ENCODE peak calls at places on chromosomes 5 and 9, in seven cellular contexts. A is transverse colon; L is PC-9; R is CD4-positive, alpha-beta memory T cell; U is tibial nerve; H is left lung; P is adrenal gland. Z is an unnamed sample.

GRCh38 chr9:11233693-11234092 is 620.9 kb upstream of the PTPRD start:
- DNase-seq in U (no peak), H (no peak), A (no peak), L (no peak), R (no peak), P (no peak), Z (peak)

GRCh38 chr5:16547200-16547842 is 69.5 kb downstream of the RETREG1 start:
- DNase-seq in R (no peak), A (no peak), L (no peak), P (no peak), U (no peak), H (no peak), Z (no peak)

GRCh38 chr5:5306696-5307095 is 115.8 kb upstream of the ICE1 start:
- DNase-seq in A (no peak), R (no peak), U (no peak), P (no peak), L (peak), H (no peak), Z (no peak)

GRCh38 chr5:96911139-96911538 is 24.7 kb upstream of the LNPEP start:
- DNase-seq in P (no peak), H (no peak), R (no peak), U (no peak), L (no peak), A (no peak), Z (no peak)

GRCh38 chr5:55324815-55325418 is 17.1 kb downstream of the MTREX start:
- DNase-seq in H (no peak), L (peak), U (no peak), P (no peak), R (no peak), A (no peak), Z (no peak)

GRCh38 chr9:114559830-114560520 is 27.6 kb upstream of the ATP6V1G1 start:
- DNase-seq in A (no peak), P (no peak), L (no peak), U (no peak), R (no peak), H (no peak), Z (no peak)

GRCh38 chr5:107459637-107460036 is 211.1 kb downstream of the EFNA5 start:
- DNase-seq in P (no peak), R (no peak), A (no peak), U (no peak), H (no peak), L (no peak), Z (no peak)

GRCh38 chr9:129480227-129480626 is 140.7 kb downstream of the C9orf50 start:
- DNase-seq in P (no peak), H (no peak), R (no peak), L (no peak), A (no peak), U (no peak), Z (no peak)

GRCh38 chr5:107557051-107557658 is 113.6 kb downstream of the EFNA5 start:
- DNase-seq in A (no peak), H (no peak), U (no peak), P (no peak), R (no peak), L (peak), Z (no peak)

GRCh38 chr9:128750926-128751595 is 20.7 kb downstream of the ZER1 start:
- DNase-seq in R (no peak), A (no peak), L (no peak), U (no peak), P (no peak), H (no peak), Z (no peak)

GRCh38 chr5:80129146-80129545 is 94.0 kb downstream of the THBS4 start:
- DNase-seq in U (no peak), A (no peak), P (no peak), H (no peak), L (no peak), R (no peak), Z (no peak)

GRCh38 chr5:76199321-76200318 is 116.4 kb downstream of the SV2C start:
- DNase-seq in H (no peak), L (no peak), P (no peak), A (no peak), U (no peak), R (no peak), Z (no peak)

GRCh38 chr9:129164246-129164930 is 13.7 kb downstream of the IER5L start:
- DNase-seq in P (no peak), H (no peak), A (peak), R (no peak), U (no peak), L (no peak), Z (no peak)

GRCh38 chr9:10434412-10434811 is 178.4 kb downstream of the PTPRD start:
- DNase-seq in R (no peak), P (no peak), A (no peak), H (no peak), L (no peak), U (no peak), Z (no peak)

GRCh38 chr9:684950-685340 is 156.6 kb upstream of the DMRT1 start:
- DNase-seq in P (no peak), H (no peak), R (no peak), L (no peak), A (no peak), U (no peak), Z (no peak)

GRCh38 chr9:79598562-79599345 is 27.0 kb downstream of the TLE4 start:
- DNase-seq in P (no peak), A (no peak), R (no peak), L (no peak), U (no peak), H (no peak), Z (no peak)

GRCh38 chr9:136691316-136692189 is 4.3 kb upstream of the AGPAT2 start:
- DNase-seq in A (no peak), L (no peak), H (no peak), P (no peak), U (no peak), R (no peak), Z (no peak)

GRCh38 chr5:134131165-134131564 is 16.7 kb downstream of the TCF7 start:
- DNase-seq in A (no peak), L (no peak), P (no peak), H (no peak), U (no peak), R (peak), Z (no peak)

GRCh38 chr5:516338-516925 is 7.8 kb downstream of the SLC9A3 start:
- DNase-seq in H (no peak), U (no peak), P (no peak), A (no peak), L (no peak), R (no peak), Z (no peak)

GRCh38 chr9:91782711-91783214 is 167.3 kb downstream of the ROR2 start:
- DNase-seq in R (no peak), U (no peak), P (peak), L (no peak), H (no peak), A (no peak), Z (no peak)

GRCh38 chr5:9099681-9100080 is 446.2 kb downstream of the SEMA5A start:
- DNase-seq in P (no peak), U (no peak), L (no peak), H (no peak), A (no peak), R (no peak), Z (no peak)

GRCh38 chr5:33801292-33801691 is 90.5 kb downstream of the ADAMTS12 start:
- DNase-seq in A (no peak), L (no peak), U (no peak), H (no peak), R (no peak), P (no peak), Z (no peak)

GRCh38 chr5:163727028-163727427 is 221.6 kb downstream of the MAT2B start:
- DNase-seq in U (no peak), R (no peak), H (no peak), P (no peak), L (no peak), A (peak), Z (peak)

GRCh38 chr5:172439785-172440480 is 14.4 kb downstream of the SH3PXD2B start:
- DNase-seq in A (no peak), L (no peak), U (no peak), R (no peak), P (peak), H (peak), Z (peak)

GRCh38 chr9:110126986-110127864 is 80.7 kb downstream of the C9orf152 start:
- DNase-seq in A (peak), R (no peak), L (no peak), P (peak), U (peak), H (peak), Z (peak)

GRCh38 chr9:110130791-110131416 is 77.1 kb downstream of the C9orf152 start:
- DNase-seq in H (no peak), L (peak), P (no peak), R (no peak), U (no peak), A (no peak), Z (no peak)

GRCh38 chr9:110129460-110129859 is 78.5 kb downstream of the C9orf152 start:
- DNase-seq in P (no peak), A (no peak), R (no peak), U (no peak), L (no peak), H (no peak), Z (no peak)

GRCh38 chr9:110130211-110130610 is 77.7 kb downstream of the C9orf152 start:
- DNase-seq in L (no peak), A (no peak), H (no peak), U (no peak), R (no peak), P (no peak), Z (no peak)

DNA sequence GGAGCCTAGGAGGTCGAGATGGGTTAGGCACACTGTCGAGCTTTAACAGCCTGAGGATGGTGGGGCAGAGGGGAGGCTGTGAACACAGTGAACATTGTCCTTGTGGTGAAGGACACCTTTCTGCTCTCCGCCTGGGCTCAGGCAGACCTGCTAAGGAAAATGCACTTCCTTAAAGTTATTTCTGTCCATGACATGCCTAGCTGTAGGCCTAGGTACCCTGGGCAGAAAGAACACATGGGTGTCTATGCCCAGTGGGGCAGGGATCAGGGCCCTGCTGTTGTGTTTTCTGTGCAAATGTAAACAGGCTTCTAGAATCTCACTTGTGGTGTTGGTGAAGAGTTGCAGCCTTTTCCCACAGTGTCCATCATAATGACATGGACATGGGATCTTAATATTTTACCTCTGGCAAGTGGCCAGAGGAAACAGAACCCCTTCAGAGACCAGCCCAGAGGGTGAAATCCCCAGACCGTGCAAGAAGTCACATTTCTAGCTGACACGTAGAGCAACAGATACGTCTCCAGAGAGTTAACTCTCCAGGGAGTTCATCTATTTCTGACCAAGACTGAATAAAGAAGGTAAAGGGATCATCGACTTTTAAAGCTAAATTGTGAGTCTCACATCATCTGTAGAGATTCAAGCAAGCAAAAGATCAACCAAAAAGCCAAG is 79.2 kb downstream of the C9orf152 start:
- DNase-seq in R (no peak), L (no peak), H (no peak), P (no peak), A (no peak), U (no peak), Z (no peak)
- H3K27ac ChIP-seq in R (no peak), L (peak), H (peak), P (no peak), A (peak), U (peak), Z (peak)

GRCh38 chr5:142426129-142426641 is 101.4 kb upstream of the SPRY4 start:
- DNase-seq in A (peak), L (no peak), U (no peak), P (peak), R (peak), H (no peak), Z (no peak)
- H3K27ac ChIP-seq in A (peak), L (no peak), U (no peak), P (no peak), R (peak), H (no peak), Z (peak)

GRCh38 chr5:62308439-62308838 is 2.4 kb downstream of the KIF2A start:
- DNase-seq in L (no peak), P (no peak), U (no peak), A (no peak), R (no peak), H (no peak), Z (no peak)
- H3K27ac ChIP-seq in L (no peak), P (no peak), U (no peak), A (no peak), R (peak), H (no peak), Z (no peak)

GRCh38 chr9:131398204-131398603 is 4.3 kb downstream of the PRRC2B start:
- DNase-seq in L (no peak), A (peak), R (peak), U (no peak), P (no peak), H (peak), Z (peak)
- H3K27ac ChIP-seq in L (no peak), A (peak), R (peak), U (no peak), P (no peak), H (peak), Z (peak)

GRCh38 chr5:169443249-169443784 is 140.3 kb upstream of the SPDL1 start:
- DNase-seq in A (no peak), H (no peak), P (no peak), U (no peak), R (no peak), L (no peak), Z (no peak)
- H3K27ac ChIP-seq in A (peak), H (no peak), P (no peak), U (no peak), R (no peak), L (no peak), Z (no peak)